ENCODE peak calls at places on chromosomes 13 and 19, in six cellular contexts. B is CD8-positive, alpha-beta memory T cell; J is heart right ventricle; R is CD8-positive, alpha-beta T cell; U is psoas muscle; T is IMR-90. D is an unnamed sample.
A peak's percentile ranks its signal among the peaks of the same experiment; 100 is the strongest.

GRCh38 chr13:42041017-42041683 is 7.3 kb upstream of the DGKH start:
- DNase-seq in B (peak; percentile 30), J (peak; percentile 51), R (no peak), U (peak; percentile 50), T (peak; percentile 44), D (peak; percentile 65)

GRCh38 chr13:75762066-75762937 is 126.2 kb downstream of the LMO7 start:
- DNase-seq in B (peak; percentile 62), J (no peak), R (no peak), U (no peak), T (peak; percentile 63), D (peak; percentile 64)

GRCh38 chr13:33194820-33195692 is 90.5 kb downstream of the STARD13 start:
- DNase-seq in B (no peak), J (peak; percentile 51), R (no peak), U (no peak), T (peak; percentile 96), D (no peak)

GRCh38 chr19:46383846-46384245 is 29.5 kb downstream of the CCDC8 start:
- DNase-seq in B (no peak), J (no peak), R (no peak), U (no peak), T (no peak), D (no peak)

GRCh38 chr13:78679329-78679728 is 20.4 kb upstream of the OBI1 start:
- DNase-seq in B (no peak), J (peak; percentile 13), R (no peak), U (no peak), T (no peak), D (no peak)

GRCh38 chr13:84684804-84685203 is 802.5 kb upstream of the SLITRK1 start:
- DNase-seq in B (no peak), J (no peak), R (no peak), U (no peak), T (peak; percentile 1), D (no peak)

GRCh38 chr19:17346109-17346671 is 8.8 kb downstream of the GTPBP3 start:
- DNase-seq in B (peak; percentile 69), J (peak; percentile 78), R (peak; percentile 57), U (peak; percentile 77), T (peak; percentile 42), D (peak; percentile 68)

GRCh38 chr13:112812306-112813034 is 122.6 kb downstream of the ATP11A start:
- DNase-seq in B (no peak), J (no peak), R (no peak), U (no peak), T (no peak), D (peak; percentile 92)

GRCh38 chr19:50356691-50357177 is 8.7 kb downstream of the NAPSA start:
- DNase-seq in B (no peak), J (no peak), R (no peak), U (no peak), T (no peak), D (no peak)

GRCh38 chr13:104759069-104759468 is 1692.9 kb upstream of the SLC10A2 start:
- DNase-seq in B (no peak), J (no peak), R (no peak), U (no peak), T (no peak), D (no peak)

GRCh38 chr19:58515259-58515658 is 3.5 kb upstream of the SLC27A5 start:
- DNase-seq in B (no peak), J (no peak), R (no peak), U (no peak), T (no peak), D (no peak)
- H3K4me3 ChIP-seq in B (no peak overlapping the region), J (no peak overlapping the region), R (no peak overlapping the region), U (no peak overlapping the region), T (no peak overlapping the region), D (no peak overlapping the region)

GRCh38 chr13:114237415-114238112 is 2.9 kb downstream of the CDC16 start:
- DNase-seq in B (no peak), J (no peak), R (no peak), U (no peak), T (no peak), D (no peak)
- H3K9me3 ChIP-seq in B (no peaks in the 10 kb centered on the region), J (no peaks in the 10 kb centered on the region), R (no peaks in the 10 kb centered on the region), U (no peaks in the 10 kb centered on the region), T (no peaks in the 10 kb centered on the region), D (no peaks in the 10 kb centered on the region)

DNA sequence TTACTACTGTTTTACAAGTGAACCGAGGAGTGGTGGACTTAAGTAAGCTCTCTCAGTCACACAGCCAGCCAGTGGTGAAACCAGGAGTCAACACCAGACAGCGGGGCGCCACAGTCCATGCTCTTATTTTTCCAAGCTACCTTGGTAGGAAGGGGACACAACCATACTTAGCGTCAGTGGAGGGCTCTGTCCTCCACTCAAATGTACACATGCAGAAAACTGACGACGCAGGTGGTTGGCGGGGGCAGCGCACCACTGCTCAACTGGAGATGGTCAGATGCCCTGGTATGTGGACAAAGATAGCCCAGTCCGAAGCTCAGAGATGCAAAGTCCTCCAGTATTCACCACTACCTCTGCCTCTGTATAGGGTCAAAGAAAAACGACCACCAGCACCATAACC is 1.1 kb downstream of the ZNF667 start:
- DNase-seq in B (no peak), J (no peak), R (no peak), U (no peak), T (no peak), D (peak; percentile 54)
- H3K4me3 ChIP-seq in B (no peak overlapping the region), J (peak overlapping the region; percentile 86), R (no peak overlapping the region), U (peak overlapping the region; percentile 87), T (peak overlapping the region; percentile 70), D (no peak overlapping the region)

GRCh38 chr13:100788540-100788939 is 113.9 kb upstream of the TMTC4 start:
- DNase-seq in B (no peak), J (no peak), R (no peak), U (no peak), T (no peak), D (no peak)

GRCh38 chr13:100789968-100790367 is 115.4 kb upstream of the TMTC4 start:
- DNase-seq in B (no peak), J (no peak), R (no peak), U (no peak), T (no peak), D (no peak)

GRCh38 chr13:100789025-100789424 is 114.4 kb upstream of the TMTC4 start:
- DNase-seq in B (no peak), J (no peak), R (no peak), U (no peak), T (no peak), D (no peak)

GRCh38 chr13:100789481-100789880 is 114.9 kb upstream of the TMTC4 start:
- DNase-seq in B (no peak), J (no peak), R (no peak), U (no peak), T (no peak), D (peak; percentile 77)

GRCh38 chr13:100790405-100790804 is 115.8 kb upstream of the TMTC4 start:
- DNase-seq in B (no peak), J (no peak), R (no peak), U (no peak), T (no peak), D (no peak)
- H3K9me3 ChIP-seq in B (no peaks in the 10 kb centered on the region), J (peaks cover 6% of the 10 kb centered on the region), R (no peaks in the 10 kb centered on the region), U (peaks cover 3% of the 10 kb centered on the region), T (no peaks in the 10 kb centered on the region), D (no peaks in the 10 kb centered on the region)

GRCh38 chr19:13804830-13805683 is 9.8 kb downstream of the ZSWIM4 start:
- DNase-seq in B (no peak), J (no peak), R (no peak), U (peak; percentile 34), T (no peak), D (peak; percentile 23)

GRCh38 chr19:13806728-13807127 is 11.5 kb downstream of the ZSWIM4 start:
- DNase-seq in B (no peak), J (no peak), R (no peak), U (no peak), T (no peak), D (no peak)

GRCh38 chr19:13803038-13803437 is 7.8 kb downstream of the ZSWIM4 start:
- DNase-seq in B (no peak), J (no peak), R (no peak), U (no peak), T (no peak), D (no peak)

GRCh38 chr19:13808856-13809255 is 13.6 kb downstream of the ZSWIM4 start:
- DNase-seq in B (no peak), J (no peak), R (no peak), U (no peak), T (no peak), D (no peak)

DNA sequence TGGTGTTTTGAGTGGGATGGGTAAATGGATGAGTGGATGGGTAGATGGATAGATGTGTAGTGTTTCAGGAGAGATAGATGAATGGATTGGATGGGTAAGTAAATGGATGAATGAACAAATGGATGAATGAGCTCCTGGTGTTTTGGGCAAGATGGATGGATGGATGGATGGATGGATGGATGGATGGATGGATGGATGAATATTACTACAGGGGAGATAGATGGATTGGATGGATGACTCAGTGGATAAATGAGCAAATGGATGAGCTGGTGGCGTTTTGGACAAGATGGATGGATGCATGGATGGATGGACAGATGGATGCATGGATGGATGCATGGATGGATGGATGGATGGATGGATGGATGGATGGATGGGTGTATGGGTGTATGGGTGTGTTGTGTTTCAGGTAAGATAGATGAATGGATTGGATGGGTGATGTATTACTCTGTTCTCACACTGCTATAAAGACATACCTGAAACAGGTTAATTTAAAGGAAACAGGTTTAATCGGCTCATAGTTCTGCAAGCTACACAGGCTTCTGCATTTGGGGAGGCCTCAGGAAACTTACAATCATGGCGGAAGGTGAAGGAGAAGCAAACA is 12.3 kb downstream of the ZSWIM4 start:
- DNase-seq in B (no peak), J (no peak), R (no peak), U (no peak), T (no peak), D (no peak)
- H3K4me3 ChIP-seq in B (no peak overlapping the region), J (no peak overlapping the region), R (no peak overlapping the region), U (no peak overlapping the region), T (no peak overlapping the region), D (no peak overlapping the region)

DNA sequence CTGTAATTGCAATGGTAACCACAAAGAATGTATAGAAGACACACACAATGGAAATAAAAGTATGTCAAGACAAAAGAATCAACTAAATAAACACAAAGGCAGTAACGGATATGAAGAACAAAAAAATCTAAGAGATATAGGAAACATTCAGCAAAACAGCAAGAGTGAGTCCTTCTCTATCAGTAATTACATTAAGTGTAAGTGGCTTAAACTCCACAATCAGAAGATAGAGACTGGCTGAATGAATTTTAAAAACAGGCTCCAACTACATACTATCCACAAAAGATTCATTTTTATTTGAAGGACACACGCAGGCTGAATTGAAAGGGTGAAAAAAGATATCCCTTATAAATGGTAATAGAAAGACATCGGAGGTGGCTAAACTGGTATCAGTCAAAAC is 19.5 kb downstream of the ZNF616 start:
- DNase-seq in B (no peak), J (no peak), R (no peak), U (no peak), T (no peak), D (no peak)
- H3K9me3 ChIP-seq in B (peaks cover 70% of the 10 kb centered on the region), J (peaks cover 33% of the 10 kb centered on the region), R (peaks cover 67% of the 10 kb centered on the region), U (peaks cover 86% of the 10 kb centered on the region), T (peaks cover 73% of the 10 kb centered on the region), D (peaks cover 9% of the 10 kb centered on the region)

GRCh38 chr19:57321746-57322145 is 1.5 kb downstream of the ZNF543 start:
- DNase-seq in B (no peak), J (no peak), R (no peak), U (no peak), T (no peak), D (no peak)
- H3K4me3 ChIP-seq in B (peak overlapping the region; percentile 68), J (peak overlapping the region; percentile 85), R (peak overlapping the region; percentile 61), U (peak overlapping the region; percentile 84), T (no peak overlapping the region), D (no peak overlapping the region)

DNA sequence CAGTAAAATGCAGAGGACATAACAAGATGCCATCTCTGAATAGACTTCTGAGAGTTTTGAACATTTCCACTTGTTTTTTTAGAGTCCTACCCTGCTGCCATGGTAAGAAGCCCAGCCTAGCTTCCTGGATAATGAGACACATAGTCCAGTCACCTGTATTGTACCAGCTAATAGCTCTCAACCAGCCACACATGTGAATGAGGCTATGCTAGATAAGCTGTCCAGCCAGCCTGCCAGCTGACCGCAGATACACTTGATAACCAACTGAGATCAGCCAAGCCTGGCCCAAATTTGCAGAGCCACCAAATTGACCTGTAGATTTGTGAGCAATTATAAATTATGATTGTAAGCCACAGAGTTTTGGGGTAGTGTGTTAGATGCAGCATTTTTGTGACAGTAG is 10.7 kb downstream of the RFXAP start:
- DNase-seq in B (no peak), J (no peak), R (no peak), U (no peak), T (no peak), D (no peak)
- H3K9me3 ChIP-seq in B (no peaks in the 10 kb centered on the region), J (no peaks in the 10 kb centered on the region), R (no peaks in the 10 kb centered on the region), U (no peaks in the 10 kb centered on the region), T (no peaks in the 10 kb centered on the region), D (no peaks in the 10 kb centered on the region)

D was measured in thyroid gland.